ENCODE peak calls at places on chromosomes 12 and 14, in eight cellular contexts. F, E, C, O, I, B, L and W are unnamed samples.

GRCh38 chr12:76183459-76184186 is 99.1 kb upstream of the NAP1L1 start:
- DNase-seq in F (peak), E (peak), C (peak), O (peak), I (peak), B (peak), L (peak), W (no peak)

GRCh38 chr12:132866251-132866828 is 21.1 kb downstream of the CHFR start:
- DNase-seq in F (no peak), E (no peak), C (peak), O (no peak), I (peak), B (peak), L (peak), W (no peak)

GRCh38 chr14:21379338-21379737 is 4.5 kb downstream of the SUPT16H start:
- DNase-seq in F (no peak), E (no peak), C (no peak), O (no peak), I (no peak), B (no peak), L (no peak), W (no peak)

GRCh38 chr14:68780358-68781160 is 12.3 kb downstream of the ZFP36L1 start:
- DNase-seq in F (no peak), E (peak), C (peak), O (no peak), I (no peak), B (no peak), L (peak), W (peak)

GRCh38 chr12:42372154-42372791 is 46.3 kb downstream of the PPHLN1 start:
- DNase-seq in F (peak), E (peak), C (peak), O (peak), I (peak), B (no peak), L (peak), W (no peak)

GRCh38 chr12:107225626-107226025 is 132.3 kb upstream of the CRY1 start:
- DNase-seq in F (no peak), E (no peak), C (peak), O (no peak), I (no peak), B (no peak), L (peak), W (no peak)

GRCh38 chr14:44846232-44846824 is 115.4 kb downstream of the KLHL28 start:
- DNase-seq in F (no peak), E (no peak), C (peak), O (peak), I (peak), B (peak), L (peak), W (no peak)

GRCh38 chr12:19894803-19895202 is 455.5 kb downstream of the AEBP2 start:
- DNase-seq in F (no peak), E (no peak), C (no peak), O (no peak), I (no peak), B (no peak), L (peak), W (no peak)

GRCh38 chr14:33851366-33851765 is 99.5 kb downstream of the EGLN3 start:
- DNase-seq in F (no peak), E (no peak), C (no peak), O (no peak), I (no peak), B (no peak), L (no peak), W (no peak)

GRCh38 chr12:110176745-110177144 is 52.6 kb downstream of the IFT81 start:
- DNase-seq in F (no peak), E (peak), C (peak), O (no peak), I (no peak), B (no peak), L (peak), W (no peak)

GRCh38 chr12:54390668-54391551 is 6.4 kb upstream of the ZNF385A start:
- DNase-seq in F (peak), E (no peak), C (peak), O (no peak), I (no peak), B (no peak), L (peak), W (peak)

GRCh38 chr14:90556050-90556477 is 159.2 kb downstream of the CALM1 start:
- DNase-seq in F (no peak), E (peak), C (peak), O (peak), I (no peak), B (no peak), L (no peak), W (peak)

GRCh38 chr12:91123236-91123635 is 11.9 kb upstream of the LUM start:
- DNase-seq in F (no peak), E (no peak), C (peak), O (no peak), I (no peak), B (no peak), L (peak), W (no peak)

GRCh38 chr14:91164676-91165075 is 50.8 kb downstream of the DGLUCY start:
- DNase-seq in F (peak), E (peak), C (no peak), O (peak), I (no peak), B (no peak), L (peak), W (no peak)

GRCh38 chr12:55142896-55143870 is 17.0 kb downstream of the OR9K2 start:
- DNase-seq in F (peak), E (peak), C (peak), O (peak), I (peak), B (no peak), L (peak), W (no peak)

GRCh38 chr12:127899981-127900380 is 367.0 kb upstream of the TMEM132C start:
- DNase-seq in F (no peak), E (no peak), C (no peak), O (no peak), I (no peak), B (no peak), L (no peak), W (no peak)

GRCh38 chr12:6493580-6494350 is at the start of gene NCAPD2:
- DNase-seq in F (peak), E (peak), C (peak), O (peak), I (peak), B (peak), L (peak), W (peak)

GRCh38 chr12:75863475-75863874 is 168.1 kb downstream of the PHLDA1 start:
- DNase-seq in F (no peak), E (no peak), C (no peak), O (no peak), I (no peak), B (no peak), L (no peak), W (no peak)

GRCh38 chr14:21087294-21088091 is 11.0 kb downstream of the ZNF219 start:
- DNase-seq in F (no peak), E (no peak), C (peak), O (no peak), I (peak), B (no peak), L (peak), W (no peak)

DNA sequence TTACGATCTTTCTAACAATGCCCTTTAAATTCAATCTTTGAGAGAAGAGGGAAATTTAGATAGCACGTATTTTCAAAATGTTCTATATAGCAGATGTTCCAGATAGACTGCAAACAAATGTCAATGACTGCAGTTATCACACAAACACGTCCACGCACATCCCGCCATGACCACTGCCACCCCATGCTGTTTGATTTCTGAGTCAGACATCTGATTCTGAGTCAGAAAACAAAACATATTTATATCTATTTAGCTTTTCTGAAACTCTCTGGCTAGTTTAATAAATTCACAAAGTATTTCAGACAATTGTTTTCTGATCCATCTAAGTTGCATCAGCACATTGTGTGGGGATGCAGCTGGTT is 105.9 kb upstream of the BCAT1 start:
- DNase-seq in F (no peak), E (no peak), C (peak), O (no peak), I (no peak), B (no peak), L (no peak), W (no peak)
- H3K4me3 ChIP-seq in F (no peak), E (peak), C (no peak), O (no peak), I (no peak), B (no peak), L (no peak), W (peak)

DNA sequence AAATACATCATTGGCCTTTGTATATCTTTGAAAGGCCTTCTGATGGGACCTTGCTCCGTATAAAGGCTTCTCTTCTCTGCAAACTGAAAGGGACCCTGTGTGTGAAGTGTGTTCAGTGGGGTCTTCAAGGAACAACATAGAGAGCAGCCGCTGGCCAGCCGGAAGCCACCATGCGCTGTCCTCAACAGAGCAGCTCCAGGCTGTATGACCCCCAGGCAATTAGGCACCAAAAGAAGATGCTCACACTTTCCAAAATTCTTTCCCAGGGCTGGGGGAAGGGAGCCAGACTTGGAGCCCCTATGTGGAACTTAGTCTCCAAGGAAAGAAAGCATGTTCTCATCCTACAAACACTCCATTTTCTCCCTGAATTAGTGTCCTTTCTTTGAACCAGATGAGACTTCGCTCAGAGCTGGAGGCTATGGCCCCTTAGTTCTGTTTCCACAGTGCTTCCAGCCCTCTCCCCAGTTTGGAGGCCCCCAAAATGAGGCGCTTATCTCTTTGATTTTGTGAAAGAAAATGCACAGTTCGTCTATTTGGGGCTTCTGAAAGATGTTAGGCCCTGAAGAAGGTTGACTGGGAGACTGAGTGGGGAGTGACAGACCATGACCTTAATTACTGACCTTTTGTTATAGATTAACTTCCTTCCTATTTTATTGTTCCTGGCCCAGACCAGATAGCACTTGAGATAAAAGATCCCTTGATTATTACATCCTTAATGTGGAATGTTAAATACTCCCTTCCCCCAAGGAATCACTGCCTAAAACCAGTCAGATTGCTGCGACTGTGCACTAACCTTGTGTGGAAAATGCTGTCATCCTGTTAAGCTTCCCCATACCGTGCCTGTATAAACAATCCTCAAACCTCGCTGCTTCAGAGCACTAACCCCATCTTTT is 128.3 kb upstream of the FGD4 start:
- DNase-seq in F (peak), E (no peak), C (peak), O (no peak), I (peak), B (no peak), L (peak), W (peak)
- H3K4me3 ChIP-seq in F (no peak), E (no peak), C (no peak), O (no peak), I (no peak), B (no peak), L (no peak), W (no peak)

DNA sequence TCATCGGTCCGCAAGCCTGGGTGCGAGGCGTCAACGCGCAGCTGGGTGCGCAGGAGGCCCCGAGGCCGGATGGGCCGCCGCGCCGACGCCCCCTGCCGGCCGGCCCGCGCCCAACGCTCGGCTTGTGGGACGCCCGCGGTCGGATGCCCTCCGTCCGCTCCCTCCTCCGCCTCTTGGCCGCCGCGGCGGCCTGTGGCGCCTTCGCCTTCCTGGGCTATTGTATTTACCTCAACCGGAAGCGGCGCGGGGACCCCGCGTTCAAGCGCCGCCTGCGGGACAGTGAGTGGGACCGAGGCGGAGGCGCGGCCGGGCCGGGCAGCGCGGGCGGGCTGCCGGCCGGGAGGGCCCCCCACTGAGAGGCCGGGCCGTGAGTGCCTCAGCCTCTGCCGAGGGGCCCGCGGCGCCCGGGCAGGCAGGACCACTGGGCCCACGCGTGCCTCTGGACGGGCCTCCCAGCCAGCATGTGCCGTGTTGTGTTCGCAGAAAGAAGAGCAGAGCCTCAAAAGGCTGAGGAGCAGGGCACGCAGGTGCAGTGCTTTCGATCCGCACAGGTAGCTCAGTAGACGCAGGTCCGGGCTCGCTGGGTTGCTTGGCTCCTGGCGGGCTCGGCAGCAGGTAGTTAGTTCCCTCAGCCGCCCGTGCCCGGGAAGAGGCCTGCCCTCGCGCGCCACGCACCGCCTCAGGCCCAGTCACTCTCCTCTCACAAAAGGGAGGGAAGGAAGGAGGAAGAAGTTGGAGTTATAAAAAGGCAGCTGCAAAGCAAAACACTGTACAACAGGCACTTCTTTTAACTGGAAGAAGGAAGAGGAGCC is at the start of gene TOMM20L:
- DNase-seq in F (peak), E (peak), C (peak), O (peak), I (no peak), B (peak), L (peak), W (no peak)
- H3K4me3 ChIP-seq in F (peak), E (peak), C (peak), O (no peak), I (peak), B (peak), L (peak), W (peak)

GRCh38 chr14:24894583-24895242 is 155.2 kb downstream of the STXBP6 start:
- DNase-seq in F (no peak), E (no peak), C (no peak), O (no peak), I (no peak), B (no peak), L (no peak), W (no peak)
- H3K4me3 ChIP-seq in F (no peak), E (no peak), C (no peak), O (no peak), I (no peak), B (no peak), L (no peak), W (no peak)

DNA sequence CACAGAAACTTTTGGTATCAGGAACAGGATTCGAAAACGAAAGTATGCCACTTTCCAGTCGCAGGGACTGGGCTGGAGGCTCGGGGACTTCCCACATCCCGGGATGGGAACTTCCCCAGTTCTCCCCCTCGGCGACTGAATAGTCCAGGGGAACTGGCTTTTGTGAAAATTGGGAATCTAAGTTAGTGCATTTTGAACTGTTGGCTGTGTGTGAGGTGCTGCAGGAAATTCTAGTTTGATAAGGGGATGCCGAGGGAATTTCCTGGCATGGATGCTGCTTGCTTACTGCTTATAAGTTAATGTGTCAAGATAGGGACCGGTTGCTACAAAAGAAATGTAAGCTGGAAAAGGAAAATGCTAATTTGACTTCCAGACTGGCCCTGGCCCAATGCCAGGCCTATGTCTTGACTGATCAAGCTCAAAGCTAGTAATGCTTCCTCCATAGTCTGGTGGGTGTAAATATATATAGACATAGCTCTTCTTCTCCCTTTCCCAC is 73.4 kb upstream of the EIF5 start:
- DNase-seq in F (peak), E (peak), C (peak), O (peak), I (no peak), B (no peak), L (peak), W (no peak)
- H3K4me3 ChIP-seq in F (peak), E (peak), C (peak), O (no peak), I (peak), B (peak), L (peak), W (peak)

DNA sequence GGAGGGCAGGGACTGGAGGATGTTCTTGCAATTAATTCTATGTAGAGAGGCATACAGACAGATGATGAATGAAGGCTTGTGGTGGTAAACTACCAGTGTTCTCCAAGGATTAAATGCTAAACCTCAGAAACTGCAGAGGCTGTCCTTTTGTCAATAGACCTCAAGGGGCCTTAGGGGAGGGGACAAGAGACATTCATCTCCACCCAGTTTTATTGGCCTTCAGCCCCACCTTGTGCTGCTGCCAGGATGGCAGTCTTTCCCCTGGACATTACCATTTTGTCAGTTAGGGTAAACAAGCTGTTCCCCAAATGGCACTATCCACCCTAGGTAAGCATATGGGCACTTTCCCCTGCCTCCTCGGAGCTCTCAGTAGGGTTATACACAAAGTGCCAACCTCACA is 4.9 kb upstream of the SMAGP start:
- DNase-seq in F (no peak), E (no peak), C (no peak), O (no peak), I (no peak), B (no peak), L (peak), W (no peak)
- H3K4me3 ChIP-seq in F (no peak), E (no peak), C (no peak), O (no peak), I (no peak), B (no peak), L (no peak), W (no peak)

DNA sequence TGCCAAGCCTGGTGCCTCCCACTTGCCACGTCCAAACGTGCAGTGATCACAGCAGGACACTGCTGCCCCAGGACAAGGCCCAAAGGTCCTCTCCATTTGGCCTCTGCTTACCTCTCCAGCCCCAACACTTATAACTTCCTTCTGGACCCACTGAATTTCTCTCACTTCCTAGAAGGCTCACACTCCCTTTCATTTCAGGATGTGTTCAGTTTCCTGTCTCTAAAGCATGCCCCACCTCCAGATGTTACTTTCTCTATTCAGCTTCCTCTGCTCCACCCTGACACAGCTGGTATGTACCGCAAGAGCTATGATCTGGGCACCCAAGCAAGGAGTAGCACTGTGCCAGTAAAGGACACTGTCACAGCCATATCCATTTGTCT is 33.0 kb downstream of the CDKL1 start:
- DNase-seq in F (no peak), E (no peak), C (peak), O (no peak), I (no peak), B (no peak), L (no peak), W (no peak)
- H3K4me3 ChIP-seq in F (no peak), E (no peak), C (peak), O (no peak), I (no peak), B (peak), L (no peak), W (peak)

GRCh38 chr12:122888232-122888752 is 7.6 kb downstream of the VPS37B start:
- DNase-seq in F (peak), E (no peak), C (peak), O (no peak), I (no peak), B (no peak), L (peak), W (peak)
- H3K4me3 ChIP-seq in F (peak), E (peak), C (no peak), O (no peak), I (no peak), B (no peak), L (peak), W (peak)